ENCODE peak calls at places on chromosomes 16 and 17, in eight cellular contexts. Z is stimulated activated CD8-positive, alpha-beta memory T cell treated with anti-CD3 and anti-CD28 coated beads, Interleukin-4, amount 100 ng/mL, for 1 hour; Q is NCI-H1105; O is HL-60; L is NCI-H2171; D is mesothelial cell of epicardium; H is NCI-H748 treated with DMSO at 0.1 percent for 48 hours; K is cerebellum. I is an unnamed sample.

GRCh38 chr17:38687291-38687690 is 12.5 kb upstream of the EPOP start:
- DNase-seq in Z (no peak), Q (no peak), O (no peak), L (no peak), D (no peak), H (no peak), K (no peak), I (no peak)

GRCh38 chr17:37710344-37710886 is 34.4 kb downstream of the HNF1B start:
- DNase-seq in Z (no peak), Q (peak), O (peak), L (no peak), D (no peak), H (peak), K (no peak), I (no peak)

GRCh38 chr17:79971651-79972050 is 64.0 kb downstream of the TBC1D16 start:
- DNase-seq in Z (no peak), Q (no peak), O (no peak), L (no peak), D (no peak), H (no peak), K (no peak), I (no peak)

GRCh38 chr17:35891273-35891672 is 11.1 kb upstream of the CCL5 start:
- DNase-seq in Z (no peak), Q (no peak), O (no peak), L (no peak), D (no peak), H (no peak), K (no peak), I (no peak)

GRCh38 chr17:29243792-29244191 is 2.9 kb upstream of the CRYBA1 start:
- DNase-seq in Z (no peak), Q (no peak), O (no peak), L (no peak), D (no peak), H (no peak), K (no peak), I (no peak)

GRCh38 chr16:57694556-57695377 is at the start of gene DRC7:
- DNase-seq in Z (no peak), Q (peak), O (peak), L (peak), D (no peak), H (peak), K (peak), I (peak)

GRCh38 chr16:50269769-50270509 is 3.6 kb downstream of the ADCY7 start:
- DNase-seq in Z (no peak), Q (no peak), O (no peak), L (no peak), D (no peak), H (no peak), K (no peak), I (no peak)

GRCh38 chr17:77602883-77603640 is 355.4 kb upstream of the TNRC6C start:
- DNase-seq in Z (no peak), Q (no peak), O (no peak), L (no peak), D (no peak), H (no peak), K (no peak), I (no peak)

GRCh38 chr17:34299918-34300600 is 14.5 kb downstream of the CCL11 start:
- DNase-seq in Z (no peak), Q (peak), O (no peak), L (peak), D (no peak), H (peak), K (no peak), I (no peak)

GRCh38 chr16:84022641-84023040 is 20.0 kb downstream of the SLC38A8 start:
- DNase-seq in Z (no peak), Q (no peak), O (no peak), L (peak), D (no peak), H (no peak), K (peak), I (no peak)

GRCh38 chr17:29124135-29124930 is 55.9 kb downstream of the MYO18A start:
- DNase-seq in Z (no peak), Q (peak), O (no peak), L (peak), D (no peak), H (peak), K (peak), I (peak)

GRCh38 chr16:54985668-54986067 is 55.0 kb downstream of the IRX5 start:
- DNase-seq in Z (no peak), Q (no peak), O (no peak), L (no peak), D (no peak), H (no peak), K (no peak), I (no peak)

GRCh38 chr17:28500712-28501379 is 5.3 kb upstream of the FOXN1 start:
- DNase-seq in Z (no peak), Q (no peak), O (no peak), L (peak), D (no peak), H (no peak), K (no peak), I (no peak)

GRCh38 chr16:52837251-52837650 is 215.4 kb downstream of the CHD9NB start:
- DNase-seq in Z (no peak), Q (no peak), O (no peak), L (no peak), D (no peak), H (no peak), K (no peak), I (no peak)

GRCh38 chr17:957856-958421 is 21.6 kb downstream of the NXN start:
- DNase-seq in Z (no peak), Q (no peak), O (no peak), L (no peak), D (no peak), H (no peak), K (no peak), I (no peak)

GRCh38 chr17:80432961-80433550 is 18.1 kb downstream of the ENDOV start:
- DNase-seq in Z (no peak), Q (no peak), O (no peak), L (no peak), D (no peak), H (no peak), K (peak), I (no peak)

GRCh38 chr17:70086468-70086867 is 11.4 kb downstream of the KCNJ16 start:
- DNase-seq in Z (no peak), Q (no peak), O (no peak), L (no peak), D (no peak), H (no peak), K (no peak), I (no peak)

GRCh38 chr16:64738321-64738960 is 383.4 kb downstream of the CDH11 start:
- DNase-seq in Z (no peak), Q (no peak), O (no peak), L (no peak), D (no peak), H (no peak), K (no peak), I (no peak)

GRCh38 chr16:51321251-51321650 is 170.2 kb upstream of the SALL1 start:
- DNase-seq in Z (no peak), Q (no peak), O (no peak), L (no peak), D (no peak), H (no peak), K (no peak), I (no peak)

GRCh38 chr16:4425378-4426020 is at the start of gene DNAJA3:
- DNase-seq in Z (peak), Q (peak), O (peak), L (peak), D (peak), H (peak), K (peak), I (peak)

GRCh38 chr16:85689285-85689949 is 663 bp upstream of the GINS2 start:
- DNase-seq in Z (no peak), Q (no peak), O (no peak), L (no peak), D (no peak), H (peak), K (no peak), I (no peak)

GRCh38 chr17:45902892-45903346 is 8.6 kb downstream of the MAPT start:
- DNase-seq in Z (no peak), Q (peak), O (no peak), L (no peak), D (no peak), H (no peak), K (no peak), I (no peak)

GRCh38 chr17:33515974-33516373 is 222.9 kb upstream of the ASIC2 start:
- DNase-seq in Z (no peak), Q (no peak), O (no peak), L (no peak), D (no peak), H (no peak), K (no peak), I (no peak)

GRCh38 chr16:87740909-87741424 is 24.8 kb downstream of the KLHDC4 start:
- DNase-seq in Z (no peak), Q (no peak), O (no peak), L (no peak), D (no peak), H (no peak), K (no peak), I (no peak)

GRCh38 chr16:47643610-47644009 is 182.5 kb downstream of the PHKB start:
- DNase-seq in Z (no peak), Q (no peak), O (no peak), L (no peak), D (no peak), H (no peak), K (no peak), I (no peak)

GRCh38 chr17:66580601-66581385 is 254.1 kb upstream of the CACNG5 start:
- DNase-seq in Z (no peak), Q (peak), O (no peak), L (no peak), D (no peak), H (peak), K (no peak), I (peak)

GRCh38 chr17:73342549-73343167 is 30.9 kb upstream of the CDC42EP4 start:
- DNase-seq in Z (no peak), Q (no peak), O (no peak), L (peak), D (no peak), H (no peak), K (no peak), I (no peak)

GRCh38 chr17:41486809-41487530 is 2.7 kb downstream of the KRT36 start:
- DNase-seq in Z (no peak), Q (no peak), O (no peak), L (no peak), D (no peak), H (no peak), K (no peak), I (no peak)

GRCh38 chr17:10135539-10136257 is 62.7 kb downstream of the GAS7 start:
- DNase-seq in Z (no peak), Q (no peak), O (no peak), L (no peak), D (no peak), H (no peak), K (no peak), I (peak)

GRCh38 chr17:62963296-62963695 is 2.7 kb upstream of the TANC2 start:
- DNase-seq in Z (no peak), Q (no peak), O (no peak), L (no peak), D (no peak), H (no peak), K (no peak), I (no peak)

GRCh38 chr17:45005700-45006099 is 37.6 kb upstream of the C1QL1 start:
- DNase-seq in Z (no peak), Q (no peak), O (no peak), L (no peak), D (no peak), H (no peak), K (no peak), I (no peak)

GRCh38 chr16:14428043-14428442 is 202.0 kb downstream of the PARN start:
- DNase-seq in Z (no peak), Q (no peak), O (no peak), L (no peak), D (no peak), H (no peak), K (no peak), I (no peak)

GRCh38 chr16:66427036-66427446 is at the start of gene BEAN1:
- DNase-seq in Z (no peak), Q (no peak), O (no peak), L (no peak), D (no peak), H (no peak), K (no peak), I (no peak)

GRCh38 chr17:69967910-69968411 is 107.1 kb upstream of the KCNJ16 start:
- DNase-seq in Z (no peak), Q (no peak), O (no peak), L (no peak), D (no peak), H (no peak), K (no peak), I (no peak)